ENCODE peak calls at places on chromosomes 3 and 15, in seven cellular contexts. One of them, this sample, is unnamed.

GRCh38 chr15:52200831-52201365 is 9.7 kb upstream of the GNB5 start:
- DNase-seq in breast epithelium: no peak
- DNase-seq in stomach: no peak
- DNase-seq in lower leg skin: no peak
- DNase-seq in AG04449: no peak
- DNase-seq in A549: no peak
- DNase-seq in adrenal gland: no peak
- DNase-seq in this sample: no peak

GRCh38 chr15:94412979-94413741 is 181.8 kb downstream of the MCTP2 start:
- DNase-seq in adrenal gland: no peak
- DNase-seq in breast epithelium: no peak
- DNase-seq in AG04449: no peak
- DNase-seq in lower leg skin: no peak
- DNase-seq in stomach: no peak
- DNase-seq in A549: peak
- DNase-seq in this sample: peak

GRCh38 chr3:12545473-12545791 is at the start of gene MKRN2OS:
- DNase-seq in AG04449: no peak
- DNase-seq in adrenal gland: no peak
- DNase-seq in lower leg skin: no peak
- DNase-seq in stomach: peak
- DNase-seq in breast epithelium: peak
- DNase-seq in A549: no peak
- DNase-seq in this sample: peak

GRCh38 chr3:62415312-62415791 is 42.0 kb upstream of the FEZF2 start:
- DNase-seq in AG04449: no peak
- DNase-seq in breast epithelium: no peak
- DNase-seq in adrenal gland: no peak
- DNase-seq in A549: no peak
- DNase-seq in stomach: no peak
- DNase-seq in lower leg skin: no peak
- DNase-seq in this sample: no peak

GRCh38 chr15:78209646-78210348 is 24.6 kb downstream of the ACSBG1 start:
- DNase-seq in AG04449: no peak
- DNase-seq in lower leg skin: peak
- DNase-seq in breast epithelium: no peak
- DNase-seq in A549: no peak
- DNase-seq in adrenal gland: peak
- DNase-seq in stomach: peak
- DNase-seq in this sample: no peak

GRCh38 chr3:33074217-33075067 is 22.5 kb downstream of the GLB1 start:
- DNase-seq in breast epithelium: peak
- DNase-seq in A549: peak
- DNase-seq in AG04449: no peak
- DNase-seq in adrenal gland: peak
- DNase-seq in stomach: peak
- DNase-seq in lower leg skin: no peak
- DNase-seq in this sample: peak

GRCh38 chr15:40439461-40440299 is 1.1 kb upstream of the BAHD1 start:
- DNase-seq in adrenal gland: peak
- DNase-seq in stomach: peak
- DNase-seq in breast epithelium: peak
- DNase-seq in AG04449: no peak
- DNase-seq in A549: peak
- DNase-seq in lower leg skin: peak
- DNase-seq in this sample: peak

GRCh38 chr3:123658118-123658859 is 73.4 kb upstream of the HACD2 start:
- DNase-seq in AG04449: peak
- DNase-seq in adrenal gland: peak
- DNase-seq in A549: no peak
- DNase-seq in lower leg skin: no peak
- DNase-seq in breast epithelium: no peak
- DNase-seq in stomach: peak
- DNase-seq in this sample: no peak

GRCh38 chr3:178195824-178196223 is 340.4 kb upstream of the KCNMB2 start:
- DNase-seq in breast epithelium: no peak
- DNase-seq in stomach: no peak
- DNase-seq in AG04449: no peak
- DNase-seq in lower leg skin: no peak
- DNase-seq in A549: no peak
- DNase-seq in adrenal gland: no peak
- DNase-seq in this sample: peak

GRCh38 chr3:42980909-42981308 is 1.8 kb downstream of the GASK1A start:
- DNase-seq in AG04449: no peak
- DNase-seq in lower leg skin: peak
- DNase-seq in stomach: no peak
- DNase-seq in breast epithelium: peak
- DNase-seq in A549: no peak
- DNase-seq in adrenal gland: no peak
- DNase-seq in this sample: peak

GRCh38 chr3:35544976-35545375 is 94.3 kb upstream of the ARPP21 start:
- DNase-seq in breast epithelium: no peak
- DNase-seq in AG04449: no peak
- DNase-seq in lower leg skin: no peak
- DNase-seq in stomach: no peak
- DNase-seq in adrenal gland: no peak
- DNase-seq in A549: no peak
- DNase-seq in this sample: no peak

GRCh38 chr3:1394188-1394587 is 301.4 kb downstream of the CNTN6 start:
- DNase-seq in lower leg skin: no peak
- DNase-seq in adrenal gland: no peak
- DNase-seq in breast epithelium: no peak
- DNase-seq in AG04449: no peak
- DNase-seq in stomach: no peak
- DNase-seq in A549: no peak
- DNase-seq in this sample: no peak

GRCh38 chr3:111582114-111582461 is 13.1 kb downstream of the ZBED2 start:
- DNase-seq in breast epithelium: no peak
- DNase-seq in stomach: no peak
- DNase-seq in adrenal gland: no peak
- DNase-seq in A549: peak
- DNase-seq in AG04449: peak
- DNase-seq in lower leg skin: no peak
- DNase-seq in this sample: peak

GRCh38 chr3:195003006-195003892 is 267.7 kb downstream of the XXYLT1 start:
- DNase-seq in adrenal gland: peak
- DNase-seq in A549: no peak
- DNase-seq in AG04449: no peak
- DNase-seq in breast epithelium: peak
- DNase-seq in stomach: no peak
- DNase-seq in lower leg skin: peak
- DNase-seq in this sample: peak

GRCh38 chr15:35107122-35107521 is 22.0 kb upstream of the NANOGP8 start:
- DNase-seq in breast epithelium: no peak
- DNase-seq in AG04449: no peak
- DNase-seq in adrenal gland: no peak
- DNase-seq in lower leg skin: no peak
- DNase-seq in A549: no peak
- DNase-seq in stomach: no peak
- DNase-seq in this sample: peak

GRCh38 chr3:45572755-45573154 is 21.8 kb upstream of the LIMD1 start:
- DNase-seq in AG04449: no peak
- DNase-seq in lower leg skin: peak
- DNase-seq in adrenal gland: no peak
- DNase-seq in breast epithelium: no peak
- DNase-seq in A549: no peak
- DNase-seq in stomach: no peak
- DNase-seq in this sample: no peak

GRCh38 chr3:50612234-50612972 is 829 bp upstream of the CISH start:
- DNase-seq in A549: no peak
- DNase-seq in lower leg skin: no peak
- DNase-seq in stomach: no peak
- DNase-seq in AG04449: no peak
- DNase-seq in adrenal gland: no peak
- DNase-seq in breast epithelium: no peak
- DNase-seq in this sample: no peak

GRCh38 chr3:110859340-110859739 is 212.3 kb upstream of the NECTIN3 start:
- DNase-seq in adrenal gland: no peak
- DNase-seq in lower leg skin: no peak
- DNase-seq in breast epithelium: no peak
- DNase-seq in stomach: no peak
- DNase-seq in AG04449: no peak
- DNase-seq in A549: no peak
- DNase-seq in this sample: no peak

GRCh38 chr3:150073513-150073912 is 102.8 kb upstream of the PFN2 start:
- DNase-seq in AG04449: no peak
- DNase-seq in breast epithelium: no peak
- DNase-seq in stomach: no peak
- DNase-seq in A549: no peak
- DNase-seq in lower leg skin: no peak
- DNase-seq in adrenal gland: no peak
- DNase-seq in this sample: peak

GRCh38 chr3:135736740-135737139 is 228.8 kb upstream of the PPP2R3A start:
- DNase-seq in A549: peak
- DNase-seq in AG04449: no peak
- DNase-seq in stomach: no peak
- DNase-seq in lower leg skin: no peak
- DNase-seq in adrenal gland: no peak
- DNase-seq in breast epithelium: no peak
- DNase-seq in this sample: peak

GRCh38 chr3:7977245-7978103 is 524.1 kb upstream of the LMCD1 start:
- DNase-seq in AG04449: no peak
- DNase-seq in lower leg skin: no peak
- DNase-seq in stomach: no peak
- DNase-seq in A549: peak
- DNase-seq in breast epithelium: no peak
- DNase-seq in adrenal gland: no peak
- DNase-seq in this sample: peak

GRCh38 chr3:44108481-44108880 is 133.2 kb upstream of the TOPAZ1 start:
- DNase-seq in adrenal gland: no peak
- DNase-seq in stomach: no peak
- DNase-seq in breast epithelium: no peak
- DNase-seq in lower leg skin: no peak
- DNase-seq in A549: no peak
- DNase-seq in AG04449: no peak
- DNase-seq in this sample: no peak

GRCh38 chr15:81273855-81274254 is 50.1 kb downstream of the STARD5 start:
- DNase-seq in lower leg skin: peak
- DNase-seq in breast epithelium: no peak
- DNase-seq in stomach: no peak
- DNase-seq in A549: no peak
- DNase-seq in adrenal gland: no peak
- DNase-seq in AG04449: no peak
- DNase-seq in this sample: no peak

DNA sequence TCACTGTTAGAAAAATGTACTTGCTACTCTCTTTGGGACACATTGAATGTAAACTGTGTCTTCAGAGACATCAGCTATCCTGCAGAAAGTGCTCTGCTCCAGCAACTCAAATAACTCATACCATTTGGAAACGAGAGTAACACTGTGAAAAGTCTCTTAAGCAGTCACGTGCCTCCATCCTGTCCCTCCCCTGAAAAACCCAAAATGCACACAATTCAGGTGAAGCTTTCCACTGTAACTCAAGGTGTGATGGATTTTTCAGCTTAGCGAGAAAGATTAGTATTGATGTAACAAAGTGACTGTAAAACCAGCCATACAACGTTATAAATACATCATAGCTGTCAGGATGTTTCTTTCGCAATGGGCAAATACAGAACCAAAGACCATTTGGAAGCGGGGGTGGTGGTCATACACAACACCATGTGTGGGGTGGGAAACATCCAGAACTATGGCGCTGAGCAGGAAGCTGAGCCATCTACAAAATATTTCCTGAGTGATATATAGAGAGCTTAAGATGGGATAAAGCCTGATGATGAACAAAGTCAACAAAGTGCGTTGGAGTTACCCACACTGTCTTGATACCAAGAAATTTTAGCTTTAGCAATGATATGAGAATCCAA is 332.3 kb downstream of the FOXP1 start:
- DNase-seq in AG04449: peak
- DNase-seq in breast epithelium: no peak
- DNase-seq in lower leg skin: no peak
- DNase-seq in A549: peak
- DNase-seq in stomach: no peak
- DNase-seq in adrenal gland: no peak
- DNase-seq in this sample: peak
- H3K4me3 ChIP-seq in AG04449: no peak
- H3K4me3 ChIP-seq in breast epithelium: no peak
- H3K4me3 ChIP-seq in lower leg skin: no peak
- H3K4me3 ChIP-seq in A549: no peak
- H3K4me3 ChIP-seq in stomach: no peak
- H3K4me3 ChIP-seq in adrenal gland: no peak
- H3K4me3 ChIP-seq in this sample: no peak

GRCh38 chr15:74174216-74174965 is 881 bp downstream of the ISLR start:
- DNase-seq in A549: no peak
- DNase-seq in stomach: no peak
- DNase-seq in breast epithelium: peak
- DNase-seq in adrenal gland: peak
- DNase-seq in lower leg skin: peak
- DNase-seq in AG04449: no peak
- DNase-seq in this sample: no peak
- H3K4me3 ChIP-seq in A549: no peak
- H3K4me3 ChIP-seq in stomach: peak
- H3K4me3 ChIP-seq in breast epithelium: peak
- H3K4me3 ChIP-seq in adrenal gland: no peak
- H3K4me3 ChIP-seq in lower leg skin: peak
- H3K4me3 ChIP-seq in AG04449: no peak
- H3K4me3 ChIP-seq in this sample: no peak

DNA sequence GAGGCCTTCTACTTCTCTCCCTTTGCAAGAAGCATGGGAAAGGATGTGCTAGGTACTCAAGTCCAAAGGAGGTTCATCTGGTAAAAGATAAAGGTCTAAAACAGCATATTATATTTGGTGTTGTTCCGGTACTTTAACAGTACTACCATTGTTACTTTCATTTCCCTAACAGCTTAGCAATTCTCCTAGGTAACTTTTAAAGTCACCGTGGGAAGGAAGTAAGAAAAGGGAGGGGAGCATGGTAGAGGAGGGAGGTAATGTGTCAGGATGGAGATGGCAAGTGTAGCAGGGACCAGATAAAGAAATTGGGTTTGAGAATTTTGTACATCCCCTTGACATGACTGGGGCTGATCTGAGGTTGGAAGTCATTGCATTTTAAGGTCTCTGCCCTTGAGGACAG is 89.4 kb upstream of the SKOR1 start:
- DNase-seq in AG04449: no peak
- DNase-seq in lower leg skin: no peak
- DNase-seq in breast epithelium: no peak
- DNase-seq in A549: no peak
- DNase-seq in stomach: no peak
- DNase-seq in adrenal gland: no peak
- DNase-seq in this sample: no peak
- H3K4me3 ChIP-seq in AG04449: no peak
- H3K4me3 ChIP-seq in lower leg skin: no peak
- H3K4me3 ChIP-seq in breast epithelium: no peak
- H3K4me3 ChIP-seq in A549: no peak
- H3K4me3 ChIP-seq in stomach: no peak
- H3K4me3 ChIP-seq in adrenal gland: no peak
- H3K4me3 ChIP-seq in this sample: no peak

GRCh38 chr3:89113344-89113743 is 5.9 kb downstream of the EPHA3 start:
- DNase-seq in lower leg skin: no peak
- DNase-seq in adrenal gland: no peak
- DNase-seq in breast epithelium: no peak
- DNase-seq in AG04449: no peak
- DNase-seq in stomach: no peak
- DNase-seq in A549: no peak
- DNase-seq in this sample: no peak

GRCh38 chr3:89104499-89104898 is 2.9 kb upstream of the EPHA3 start:
- DNase-seq in AG04449: no peak
- DNase-seq in lower leg skin: no peak
- DNase-seq in A549: no peak
- DNase-seq in breast epithelium: no peak
- DNase-seq in stomach: no peak
- DNase-seq in adrenal gland: no peak
- DNase-seq in this sample: no peak

GRCh38 chr3:89107461-89108035 is at the start of gene EPHA3:
- DNase-seq in AG04449: no peak
- DNase-seq in A549: peak
- DNase-seq in adrenal gland: peak
- DNase-seq in breast epithelium: no peak
- DNase-seq in stomach: peak
- DNase-seq in lower leg skin: peak
- DNase-seq in this sample: peak

GRCh38 chr3:89108154-89108553 is 733 bp downstream of the EPHA3 start:
- DNase-seq in breast epithelium: no peak
- DNase-seq in stomach: no peak
- DNase-seq in adrenal gland: no peak
- DNase-seq in lower leg skin: no peak
- DNase-seq in A549: no peak
- DNase-seq in AG04449: no peak
- DNase-seq in this sample: no peak
- H3K4me3 ChIP-seq in breast epithelium: peak
- H3K4me3 ChIP-seq in stomach: peak
- H3K4me3 ChIP-seq in adrenal gland: no peak
- H3K4me3 ChIP-seq in lower leg skin: no peak
- H3K4me3 ChIP-seq in A549: peak
- H3K4me3 ChIP-seq in AG04449: no peak
- H3K4me3 ChIP-seq in this sample: peak

This sample was measured in epithelial cell of esophagus.